ENCODE peak calls at places on chromosomes 3 and 15, in nine cellular contexts. O is NB4, V is HCT116, I is A549, T is WTC11, H is GM12878, G is SK-N-SH, U is K562, A is H1. E is an unnamed sample.

GRCh38 chr3:50445919-50446318 is 57.5 kb downstream of the CACNA2D2 start:
- DNase-seq in H (no peak), I (peak), V (no peak), U (no peak), O (no peak), A (no peak), G (no peak), T (no peak), E (peak)

GRCh38 chr3:13009132-13009945 is 63.9 kb downstream of the IQSEC1 start:
- DNase-seq in V (no peak), U (no peak), A (no peak), O (peak), H (no peak), T (no peak), G (no peak), I (no peak), E (no peak)

GRCh38 chr3:15505412-15506165 is 15.9 kb downstream of the COLQ start:
- DNase-seq in I (no peak), V (no peak), O (no peak), H (no peak), G (no peak), U (no peak), T (no peak), A (no peak), E (no peak)

GRCh38 chr3:161038725-161039124 is 66.4 kb downstream of the B3GALNT1 start:
- DNase-seq in T (no peak), I (no peak), V (no peak), A (no peak), G (no peak), H (no peak), U (no peak), O (no peak), E (no peak)

GRCh38 chr3:39447637-39448483 is 19.6 kb upstream of the MOBP start:
- DNase-seq in H (peak), T (peak), O (peak), U (peak), A (peak), V (peak), G (peak), I (peak), E (peak)

GRCh38 chr15:70923311-70924080 is 30.9 kb downstream of the LRRC49 start:
- DNase-seq in H (no peak), T (no peak), O (no peak), V (no peak), I (no peak), A (no peak), U (no peak), G (no peak), E (no peak)

GRCh38 chr3:58175429-58176184 is 35.2 kb downstream of the DNASE1L3 start:
- DNase-seq in A (no peak), V (no peak), I (peak), U (no peak), T (no peak), H (no peak), G (no peak), O (no peak), E (peak)

GRCh38 chr3:69231929-69232437 is 109.6 kb upstream of the LMOD3 start:
- DNase-seq in I (peak), H (no peak), T (no peak), O (no peak), V (no peak), A (no peak), G (peak), U (no peak), E (no peak)

GRCh38 chr15:35071071-35071470 is 14.0 kb downstream of the NANOGP8 start:
- DNase-seq in G (no peak), H (no peak), T (no peak), V (no peak), I (no peak), A (no peak), U (no peak), O (peak), E (no peak)

GRCh38 chr3:56915969-56916586 is 114.3 kb upstream of the ARHGEF3 start:
- DNase-seq in H (peak), I (no peak), A (no peak), V (no peak), G (no peak), O (peak), T (peak), U (no peak), E (no peak)

GRCh38 chr3:78812166-78812565 is 955.6 kb downstream of the ROBO1 start:
- DNase-seq in U (no peak), H (no peak), G (no peak), V (no peak), I (no peak), O (no peak), T (no peak), A (no peak), E (no peak)

GRCh38 chr3:149628957-149629670 is 28.7 kb downstream of the WWTR1 start:
- DNase-seq in V (no peak), O (no peak), U (no peak), G (no peak), T (no peak), I (no peak), A (no peak), H (no peak), E (no peak)

GRCh38 chr3:28575748-28576589 is 227.3 kb upstream of the AZI2 start:
- DNase-seq in U (no peak), A (no peak), I (no peak), H (no peak), V (no peak), T (peak), G (peak), O (no peak), E (no peak)

GRCh38 chr15:59976480-59976879 is 27.6 kb upstream of the FOXB1 start:
- DNase-seq in V (no peak), H (peak), A (no peak), O (peak), I (no peak), T (no peak), U (no peak), G (no peak), E (no peak)

GRCh38 chr15:89149501-89150101 is 61.3 kb downstream of the ABHD2 start:
- DNase-seq in O (no peak), V (no peak), I (no peak), A (no peak), H (no peak), T (no peak), U (no peak), G (no peak), E (no peak)

GRCh38 chr15:98866503-98866902 is 141.1 kb downstream of the PGPEP1L start:
- DNase-seq in T (no peak), U (no peak), V (no peak), G (peak), O (no peak), I (peak), A (no peak), H (no peak), E (no peak)

DNA sequence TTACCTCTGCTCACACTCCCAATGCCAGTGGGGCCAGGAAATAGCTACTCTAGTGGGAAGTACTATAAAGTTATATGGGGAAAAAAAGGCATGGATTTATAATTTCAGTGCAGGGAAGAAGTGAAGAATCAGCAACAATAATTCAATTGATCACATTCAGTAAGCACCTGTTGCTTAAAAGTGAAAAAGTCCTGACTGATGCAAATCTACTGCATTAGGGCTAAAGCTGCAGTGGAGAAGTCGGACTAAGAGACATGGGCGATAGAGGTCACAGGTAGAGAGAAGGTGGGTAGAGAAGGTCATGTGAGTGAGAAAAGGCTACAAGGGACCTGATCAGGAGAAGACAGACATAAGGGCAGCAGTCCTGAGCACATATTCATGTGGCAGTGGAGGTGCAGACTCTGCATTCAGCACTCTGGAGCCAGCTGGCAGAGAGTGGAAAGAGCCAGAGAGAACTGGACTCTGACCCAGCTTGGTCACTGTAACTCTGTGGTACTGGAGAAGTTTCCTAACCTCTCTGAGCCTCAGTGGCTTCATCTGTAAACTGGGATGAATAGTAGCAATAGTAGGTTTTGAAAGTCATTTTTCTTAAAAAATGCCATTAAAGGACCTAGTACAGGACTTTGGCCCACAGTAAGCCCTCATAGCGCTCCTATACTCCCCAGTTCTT is 17.6 kb upstream of the BCL2A1 start:
- DNase-seq in O (no peak), G (no peak), T (no peak), I (no peak), H (no peak), U (no peak), V (no peak), A (no peak), E (no peak)
- TF ChIP-seq MAX in O (no peak), G (no peak), T (no peak), I (no peak), H (no peak), U (no peak), V (no peak), A (no peak), E (no peak)

DNA sequence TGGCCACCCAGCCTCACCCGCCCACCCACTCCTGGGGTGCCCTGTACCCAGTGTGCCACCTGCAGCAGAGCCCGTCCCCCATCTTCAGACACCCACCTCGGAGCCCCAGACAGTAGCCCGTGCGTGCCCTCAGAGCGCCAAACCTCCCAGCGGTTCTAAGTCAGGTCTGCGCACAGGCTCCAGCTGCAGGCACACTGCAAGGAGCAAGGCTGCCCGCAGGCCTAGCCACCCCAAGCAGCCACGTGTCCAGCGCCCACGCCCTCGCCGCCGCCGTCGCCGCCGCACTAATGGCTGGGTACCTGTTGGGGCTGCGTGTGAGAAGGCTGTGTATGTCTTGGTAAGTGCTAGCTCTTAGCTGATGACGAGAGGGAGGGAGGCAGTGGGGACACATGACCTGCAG is 8.8 kb upstream of the CHST14 start:
- DNase-seq in I (no peak), U (no peak), H (no peak), A (no peak), T (no peak), G (no peak), O (no peak), V (no peak), E (no peak)
- TF ChIP-seq MAX in I (no peak), U (no peak), H (no peak), A (no peak), T (no peak), G (no peak), O (no peak), V (no peak), E (no peak)

GRCh38 chr3:31142139-31142538 is 247.7 kb upstream of the GADL1 start:
- DNase-seq in O (no peak), T (no peak), U (no peak), G (no peak), A (no peak), H (no peak), I (no peak), V (no peak), E (no peak)
- TF ChIP-seq MAX in O (no peak), T (no peak), U (no peak), G (no peak), A (no peak), H (no peak), I (no peak), V (no peak), E (no peak)

DNA sequence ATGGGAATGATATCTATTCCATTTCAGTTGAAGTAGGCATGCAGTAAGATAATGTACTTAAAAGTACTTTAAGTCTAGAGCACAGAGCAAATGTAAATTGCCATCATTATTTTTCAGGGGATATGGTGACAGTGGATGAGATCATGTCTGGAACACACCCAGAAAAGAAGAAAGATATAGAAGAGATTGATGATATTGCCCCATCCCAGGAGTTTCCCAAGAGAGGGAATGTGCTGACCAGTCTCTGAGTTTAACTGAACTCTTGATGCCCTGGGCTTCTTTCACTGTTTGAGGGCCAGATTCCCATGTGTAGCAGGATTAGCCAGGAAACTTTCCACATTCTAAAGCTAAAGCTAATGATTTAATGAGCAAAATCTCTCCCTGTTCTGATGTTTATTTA is 366.8 kb upstream of the UMPS start:
- DNase-seq in V (no peak), I (no peak), H (no peak), G (no peak), T (no peak), U (no peak), O (no peak), A (no peak), E (no peak)
- TF ChIP-seq MAX in V (no peak), I (no peak), H (no peak), G (no peak), T (no peak), U (no peak), O (no peak), A (no peak), E (no peak)

GRCh38 chr15:83475551-83475950 is 28.4 kb downstream of the SH3GL3 start:
- DNase-seq in G (no peak), I (no peak), V (no peak), T (no peak), H (no peak), U (no peak), A (no peak), O (no peak), E (no peak)
- TF ChIP-seq MAX in G (no peak), I (no peak), V (no peak), T (no peak), H (no peak), U (no peak), A (no peak), O (no peak), E (no peak)

GRCh38 chr15:69482686-69483256 is 30.2 kb downstream of the RPLP1 start:
- DNase-seq in A (no peak), U (no peak), G (no peak), I (no peak), V (no peak), H (no peak), O (no peak), T (no peak), E (no peak)
- TF ChIP-seq MAX in A (no peak), U (no peak), G (no peak), I (no peak), V (no peak), H (no peak), O (no peak), T (no peak), E (no peak)

GRCh38 chr3:159175391-159175725 is 373.5 kb downstream of the MFSD1 start:
- DNase-seq in V (no peak), G (no peak), H (no peak), U (no peak), T (no peak), A (no peak), O (no peak), I (no peak), E (no peak)
- TF ChIP-seq MAX in V (no peak), G (no peak), H (no peak), U (no peak), T (no peak), A (no peak), O (no peak), I (no peak), E (no peak)

DNA sequence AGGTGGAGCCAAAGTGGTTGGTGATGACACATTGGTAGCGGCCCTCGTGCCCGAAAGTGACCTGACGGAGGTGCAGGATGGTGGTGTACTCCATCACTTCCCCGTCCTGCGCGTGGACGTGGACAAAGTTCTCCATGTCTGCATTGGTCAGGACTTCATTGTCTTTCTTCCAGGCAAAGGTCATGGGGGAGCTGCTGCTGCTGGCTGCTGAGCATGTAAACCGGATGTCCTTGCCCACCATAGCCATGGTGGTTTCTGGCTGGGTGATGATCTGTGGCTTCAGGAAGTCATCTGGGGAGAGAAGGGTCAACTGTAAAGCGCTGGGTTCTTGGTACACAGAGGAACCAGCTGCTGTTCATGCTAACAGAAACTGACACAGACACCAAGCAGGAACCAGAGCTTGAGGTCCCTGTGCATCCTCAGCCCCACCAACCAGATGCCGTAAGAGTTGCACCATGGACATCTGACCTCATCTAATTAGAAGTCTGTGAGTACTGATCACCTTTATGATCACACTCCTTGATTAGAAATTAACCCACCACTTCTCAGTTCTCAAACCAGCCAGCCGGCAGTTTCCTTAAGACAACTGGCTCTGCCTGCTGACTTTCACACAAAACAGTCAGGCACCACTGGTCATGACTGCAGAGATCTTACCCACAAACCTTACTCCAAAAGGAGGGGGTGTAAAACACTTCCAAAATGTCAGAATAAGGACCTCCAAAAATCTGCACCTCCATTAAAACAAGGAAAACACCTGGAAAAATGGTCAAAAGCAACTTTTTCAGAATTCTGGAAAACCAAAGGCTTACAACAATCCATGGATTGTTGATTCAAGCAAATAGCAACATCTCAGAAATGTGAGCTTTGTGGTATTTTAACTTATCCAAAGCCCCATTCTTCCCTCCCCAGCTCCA is 114.6 kb downstream of the LRIG1 start:
- DNase-seq in V (no peak), G (no peak), H (peak), T (no peak), I (no peak), O (no peak), A (no peak), U (no peak), E (no peak)
- TF ChIP-seq MAX in V (no peak), G (no peak), H (peak), T (no peak), I (no peak), O (no peak), A (no peak), U (no peak), E (no peak)

GRCh38 chr3:99721633-99722007 is 83.2 kb downstream of the COL8A1 start:
- DNase-seq in I (no peak), V (no peak), G (no peak), A (no peak), O (no peak), T (no peak), U (no peak), H (no peak), E (no peak)

GRCh38 chr3:99716463-99716995 is 78.1 kb downstream of the COL8A1 start:
- DNase-seq in A (no peak), V (no peak), H (no peak), I (no peak), T (no peak), G (no peak), U (no peak), O (no peak), E (no peak)

DNA sequence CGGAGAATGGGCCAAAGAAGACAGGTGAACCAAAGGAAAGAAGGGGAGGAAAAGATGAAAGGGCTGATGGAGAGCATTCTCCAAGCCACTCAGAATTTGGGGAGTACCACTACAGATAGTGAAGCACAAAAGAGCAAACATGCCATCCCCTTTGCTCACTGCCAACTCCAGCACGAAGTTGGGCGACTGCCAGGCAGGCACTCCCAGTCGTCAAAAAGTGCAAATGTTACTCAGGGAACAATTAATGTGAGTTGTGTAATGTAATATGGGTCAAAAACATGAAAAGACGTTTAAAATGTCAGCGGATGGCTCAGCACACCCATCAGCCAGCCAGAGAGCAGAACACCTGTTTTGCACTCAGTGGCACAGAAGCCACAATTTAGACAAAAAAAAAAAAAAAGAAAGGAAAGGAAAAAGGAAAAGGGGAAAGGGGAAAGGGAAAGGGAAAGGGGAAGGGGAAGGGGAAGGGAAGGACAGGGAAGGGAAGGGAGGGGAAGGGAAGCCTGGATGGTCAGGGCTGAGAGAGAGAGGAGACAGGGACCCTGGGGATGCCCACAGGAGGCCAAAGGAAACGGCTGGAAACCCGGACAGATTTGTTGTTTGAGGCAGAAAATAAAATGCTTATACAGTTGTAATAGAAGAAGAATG is 82.7 kb downstream of the COL8A1 start:
- DNase-seq in T (no peak), G (no peak), V (no peak), H (no peak), I (no peak), U (no peak), O (no peak), A (no peak), E (no peak)
- TF ChIP-seq MAX in T (no peak), G (no peak), V (no peak), H (no peak), I (no peak), U (no peak), O (no peak), A (no peak), E (no peak)

DNA sequence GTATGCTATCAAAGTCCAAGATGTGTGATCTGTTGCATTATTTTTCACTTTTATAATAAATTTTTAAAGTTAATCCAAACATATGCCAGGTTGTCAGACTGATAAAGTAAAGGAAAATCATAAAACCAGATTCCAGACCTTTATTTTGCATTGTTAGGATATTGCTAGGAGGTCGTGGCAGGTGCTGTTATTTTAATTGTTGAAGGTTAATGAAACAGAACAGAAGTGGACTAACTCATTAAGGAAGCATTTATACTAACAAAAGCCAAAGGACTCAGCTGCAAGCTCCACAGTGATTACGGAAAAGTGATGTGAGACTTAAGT is 63.1 kb downstream of the DCLK3 start:
- DNase-seq in V (no peak), A (no peak), G (no peak), O (no peak), U (no peak), I (no peak), H (no peak), T (no peak), E (no peak)
- TF ChIP-seq MAX in V (no peak), A (no peak), G (no peak), O (no peak), U (no peak), I (no peak), H (no peak), T (no peak), E (no peak)

E was measured in HepG2.